ENCODE peak calls at places on chromosome X, in four cellular contexts. L is left ventricle myocardium inferior; P is stimulated activated naive CD8-positive, alpha-beta T cell treated with anti-CD3 and anti-CD28 coated beads, Interleukin-15, amount 100 ng/mL, for 72 hours; K is CD8-positive, alpha-beta memory T cell. Z is an unnamed sample.

GRCh38 chrX:50707376-50707775 is 106.6 kb downstream of the SHROOM4 start:
- DNase-seq in L (no peak), P (no peak), K (no peak), Z (no peak)

GRCh38 chrX:103674531-103675454 is 11.7 kb downstream of the MORF4L2 start:
- DNase-seq in L (no peak), P (no peak), K (no peak), Z (no peak)

GRCh38 chrX:74551934-74552333 is 62.5 kb downstream of the RLIM start:
- DNase-seq in L (no peak), P (no peak), K (no peak), Z (no peak)

GRCh38 chrX:64580605-64581004 is 185.4 kb upstream of the MTMR8 start:
- DNase-seq in L (no peak), P (no peak), K (no peak), Z (no peak)

GRCh38 chrX:132412208-132412607 is 76.6 kb downstream of the MBNL3 start:
- DNase-seq in L (no peak), P (no peak), K (no peak), Z (no peak)

GRCh38 chrX:119698835-119699234 is 5.9 kb upstream of the SEPTIN6 start:
- DNase-seq in L (no peak), P (no peak), K (no peak), Z (no peak)

GRCh38 chrX:37854748-37855147 is 7.4 kb upstream of the DYNLT3 start:
- DNase-seq in L (no peak), P (no peak), K (no peak), Z (no peak)

GRCh38 chrX:154600962-154601374 is 16.0 kb downstream of the CTAG1A start:
- DNase-seq in L (no peak), P (no peak), K (no peak), Z (no peak)

GRCh38 chrX:23854945-23855344 is 52.8 kb downstream of the APOO start:
- DNase-seq in L (no peak), P (no peak), K (no peak), Z (no peak)